ENCODE peak calls at places on chromosomes 6 and 20, in seven cellular contexts. E is A549; X is HTR-8/SVneo; J is Kasumi-1; T is neuronal stem cell; W is stimulated activated CD8-positive, alpha-beta memory T cell treated with anti-CD3 and anti-CD28 coated beads, Interleukin-15, amount 100 ng/mL, for 24 hours; G is CD4-positive, alpha-beta T cell. R is an unnamed sample.

GRCh38 chr20:25287631-25288290 is 39.9 kb downstream of the PYGB start:
- DNase-seq in E (no peak), X (no peak), J (no peak), T (no peak), W (no peak), G (no peak), R (no peak)

GRCh38 chr6:99592900-99593299 is 13.7 kb upstream of the PRDM13 start:
- DNase-seq in E (no peak), X (no peak), J (no peak), T (no peak), W (no peak), G (no peak), R (no peak)

GRCh38 chr6:92810913-92811312 is 608.4 kb downstream of the EPHA7 start:
- DNase-seq in E (no peak), X (no peak), J (peak; percentile 43), T (peak; percentile 49), W (no peak), G (no peak), R (no peak)

GRCh38 chr6:131781717-131782116 is 26.1 kb upstream of the ENPP1 start:
- DNase-seq in E (no peak), X (no peak), J (no peak), T (no peak), W (no peak), G (no peak), R (no peak)

GRCh38 chr20:50844430-50845100 is 49.7 kb downstream of the BCAS4 start:
- DNase-seq in E (peak; percentile 18), X (peak; percentile 97), J (no peak), T (no peak), W (no peak), G (no peak), R (peak; percentile 39)

GRCh38 chr6:34795836-34796425 is 4.0 kb downstream of the BLTP3A start:
- DNase-seq in E (no peak), X (no peak), J (no peak), T (no peak), W (no peak), G (no peak), R (no peak)

GRCh38 chr6:7124631-7125030 is 16.9 kb downstream of the RREB1 start:
- DNase-seq in E (no peak), X (no peak), J (no peak), T (no peak), W (no peak), G (no peak), R (no peak)

GRCh38 chr6:134706806-134707205 is 243.1 kb downstream of the ALDH8A1 start:
- DNase-seq in E (no peak), X (no peak), J (no peak), T (no peak), W (no peak), G (no peak), R (no peak)

GRCh38 chr6:140871911-140872310 is 1260.8 kb upstream of the GJE1 start:
- DNase-seq in E (no peak), X (no peak), J (no peak), T (no peak), W (no peak), G (no peak), R (no peak)

GRCh38 chr20:51447097-51447764 is 95.3 kb downstream of the NFATC2 start:
- DNase-seq in E (peak; percentile 60), X (peak; percentile 98), J (no peak), T (peak; percentile 35), W (no peak), G (no peak), R (no peak)

GRCh38 chr20:63242736-63243135 is 7.0 kb downstream of the BIRC7 start:
- DNase-seq in E (no peak), X (no peak), J (no peak), T (no peak), W (no peak), G (no peak), R (no peak)

GRCh38 chr20:36779656-36780025 is 6.1 kb upstream of the DSN1 start:
- DNase-seq in E (no peak), X (no peak), J (no peak), T (no peak), W (no peak), G (no peak), R (no peak)

GRCh38 chr20:62444286-62444685 is 16.9 kb upstream of the RBBP8NL start:
- DNase-seq in E (no peak), X (no peak), J (no peak), T (no peak), W (no peak), G (no peak), R (no peak)

GRCh38 chr20:2244993-2245392 is 50.8 kb upstream of the TGM3 start:
- DNase-seq in E (no peak), X (no peak), J (no peak), T (no peak), W (no peak), G (no peak), R (no peak)

GRCh38 chr20:32333988-32334885 is 23.9 kb upstream of the ASXL1 start:
- DNase-seq in E (no peak), X (no peak), J (peak; percentile 46), T (no peak), W (no peak), G (peak; percentile 13), R (peak; percentile 87)

GRCh38 chr20:7853493-7853892 is 86.8 kb downstream of the HAO1 start:
- DNase-seq in E (no peak), X (no peak), J (no peak), T (no peak), W (no peak), G (no peak), R (no peak)

GRCh38 chr6:29924287-29924686 is 18.0 kb upstream of the HLA-A start:
- DNase-seq in E (no peak), X (no peak), J (no peak), T (no peak), W (no peak), G (no peak), R (no peak)

GRCh38 chr6:168527451-168528210 is 86.6 kb downstream of the SMOC2 start:
- DNase-seq in E (no peak), X (no peak), J (no peak), T (no peak), W (no peak), G (no peak), R (peak; percentile 83)

GRCh38 chr6:7389162-7389450 is 436 bp downstream of the CAGE1 start:
- DNase-seq in E (peak; percentile 44), X (peak; percentile 45), J (peak; percentile 46), T (no peak), W (no peak), G (no peak), R (no peak)

GRCh38 chr6:144661101-144661806 is 376.1 kb downstream of the UTRN start:
- DNase-seq in E (no peak), X (no peak), J (no peak), T (no peak), W (no peak), G (no peak), R (no peak)

GRCh38 chr6:109295109-109295765 is 87.0 kb downstream of the CD164 start:
- DNase-seq in E (no peak), X (no peak), J (no peak), T (no peak), W (no peak), G (no peak), R (no peak)

GRCh38 chr6:46652603-46653438 is at the start of the genes CYP39A1 and SLC25A27:
- DNase-seq in E (peak; percentile 71), X (peak; percentile 90), J (peak; percentile 81), T (peak; percentile 87), W (peak; percentile 60), G (peak; percentile 51), R (peak; percentile 97)

GRCh38 chr6:13383280-13384163 is 55.2 kb upstream of the TBC1D7 start:
- DNase-seq in E (no peak), X (no peak), J (no peak), T (no peak), W (no peak), G (no peak), R (peak; percentile 68)

GRCh38 chr6:6760054-6760453 is 171.5 kb downstream of the LY86 start:
- DNase-seq in E (no peak), X (no peak), J (no peak), T (no peak), W (no peak), G (no peak), R (no peak)

GRCh38 chr6:170075659-170076223 is 215.1 kb downstream of the DLL1 start:
- DNase-seq in E (no peak), X (no peak), J (no peak), T (no peak), W (no peak), G (no peak), R (peak; percentile 17)

GRCh38 chr6:142945071-142945445 is at the start of gene HIVEP2:
- DNase-seq in E (peak; percentile 36), X (peak; percentile 49), J (peak; percentile 4), T (peak; percentile 75), W (peak; percentile 62), G (peak; percentile 87), R (peak; percentile 96)

GRCh38 chr6:46011241-46012085 is 4.2 kb downstream of the CLIC5 start:
- DNase-seq in E (no peak), X (no peak), J (no peak), T (no peak), W (no peak), G (peak; percentile 57), R (no peak)

GRCh38 chr6:139882234-139882633 is 507.8 kb upstream of the CITED2 start:
- DNase-seq in E (no peak), X (no peak), J (peak; percentile 9), T (no peak), W (no peak), G (no peak), R (no peak)

GRCh38 chr20:51104960-51105460 is 82.1 kb upstream of the KCNG1 start:
- DNase-seq in E (no peak), X (no peak), J (no peak), T (no peak), W (no peak), G (no peak), R (no peak)

GRCh38 chr6:144364727-144365126 is 79.6 kb downstream of the UTRN start:
- DNase-seq in E (no peak), X (no peak), J (no peak), T (no peak), W (no peak), G (no peak), R (no peak)

GRCh38 chr6:54515013-54515412 is 206.8 kb downstream of the TINAG start:
- DNase-seq in E (no peak), X (no peak), J (no peak), T (no peak), W (no peak), G (no peak), R (no peak)

GRCh38 chr6:85865665-85866372 is 223.1 kb upstream of the SYNCRIP start:
- DNase-seq in E (no peak), X (no peak), J (peak; percentile 21), T (no peak), W (no peak), G (no peak), R (no peak)

GRCh38 chr6:132209351-132209750 is 191.9 kb downstream of the MOXD1 start:
- DNase-seq in E (no peak), X (no peak), J (no peak), T (no peak), W (no peak), G (no peak), R (peak; percentile 2)